ENCODE peak calls at places on chromosome 2, in nine cellular contexts. D is mesendoderm, Z is prostate gland, V is cardiac muscle cell, B is fibroblast of lung, P is endothelial cell of umbilical vein, S is pancreas, Y is small intestine, W is foreskin keratinocyte. A is an unnamed sample.
A peak's percentile ranks its signal among the peaks of the same experiment; 100 is the strongest.

GRCh38 chr2:160324161-160324768 is 124.2 kb upstream of the ITGB6 start:
- DNase-seq in S (peak; percentile 22), B (peak; percentile 77), Z (peak; percentile 33), V (peak; percentile 59), D (peak; percentile 35), Y (peak; percentile 54), P (peak; percentile 74), W (no peak), A (no peak)

GRCh38 chr2:8984855-8985254 is 18.6 kb downstream of the MBOAT2 start:
- DNase-seq in D (no peak), V (peak; percentile 14), Y (no peak), B (no peak), P (no peak), W (no peak), S (no peak), Z (no peak), A (no peak)

GRCh38 chr2:134515137-134515536 is 203.7 kb downstream of the TMEM163 start:
- DNase-seq in P (no peak), W (no peak), B (no peak), D (no peak), S (no peak), Y (no peak), Z (no peak), V (no peak), A (no peak)

GRCh38 chr2:23566236-23567142 is 181.5 kb downstream of the KLHL29 start:
- DNase-seq in B (no peak), W (no peak), P (peak; percentile 30), S (no peak), Y (peak; percentile 9), V (peak; percentile 19), D (peak; percentile 76), Z (no peak), A (no peak)

GRCh38 chr2:9714630-9715214 is 83.9 kb upstream of the YWHAQ start:
- DNase-seq in W (no peak), P (no peak), Y (no peak), V (peak; percentile 36), D (no peak), Z (no peak), B (no peak), S (no peak), A (no peak)

GRCh38 chr2:191010887-191011885 is 2.8 kb downstream of the STAT1 start:
- DNase-seq in V (no peak), P (no peak), D (no peak), S (no peak), W (no peak), Z (no peak), Y (no peak), B (no peak), A (no peak)

GRCh38 chr2:231387904-231388724 is 7.4 kb upstream of the B3GNT7 start:
- DNase-seq in V (peak; percentile 41), P (peak; percentile 39), B (peak; percentile 56), W (no peak), Z (no peak), Y (no peak), D (no peak), S (no peak), A (no peak)

GRCh38 chr2:206378835-206379234 is 64.5 kb upstream of the ADAM23 start:
- DNase-seq in S (no peak), W (peak; percentile 13), D (no peak), V (no peak), B (no peak), Z (no peak), P (no peak), Y (no peak), A (no peak)

GRCh38 chr2:20304411-20304810 is 46.2 kb downstream of the PUM2 start:
- DNase-seq in D (no peak), B (peak; percentile 77), V (no peak), S (no peak), P (no peak), Y (no peak), Z (no peak), W (peak; percentile 79), A (no peak)

GRCh38 chr2:126913881-126914495 is 15.3 kb downstream of the TEX51 start:
- DNase-seq in W (no peak), D (no peak), Y (no peak), V (no peak), Z (no peak), P (no peak), B (no peak), S (no peak), A (no peak)

GRCh38 chr2:24207359-24207758 is 32.5 kb downstream of the FAM228A start:
- DNase-seq in D (no peak), B (no peak), Z (no peak), V (no peak), Y (no peak), W (no peak), S (no peak), P (no peak), A (no peak)

GRCh38 chr2:239791727-239792648 is 233.2 kb downstream of the NDUFA10 start:
- DNase-seq in Y (no peak), W (no peak), D (no peak), V (no peak), S (no peak), Z (no peak), P (no peak), B (no peak), A (no peak)

GRCh38 chr2:100407108-100407507 is 10.4 kb downstream of the CHST10 start:
- DNase-seq in D (no peak), V (no peak), Y (no peak), Z (no peak), B (no peak), P (no peak), W (no peak), S (no peak), A (no peak)

GRCh38 chr2:44942304-44943030 is 965 bp downstream of the SIX3 start:
- DNase-seq in D (peak; percentile 66), W (no peak), Z (no peak), V (no peak), Y (no peak), S (no peak), B (no peak), P (peak; percentile 22), A (no peak)
- H3K27me3 ChIP-seq in D (peaks cover 45% of the 10 kb centered on the region), W (peaks cover 100% of the 10 kb centered on the region), Z (peaks cover 60% of the 10 kb centered on the region), V (peaks cover 100% of the 10 kb centered on the region), Y (peaks cover 70% of the 10 kb centered on the region), S (peaks cover 42% of the 10 kb centered on the region), B (peaks cover 87% of the 10 kb centered on the region), P (peaks cover 97% of the 10 kb centered on the region), A (peaks cover 58% of the 10 kb centered on the region)

DNA sequence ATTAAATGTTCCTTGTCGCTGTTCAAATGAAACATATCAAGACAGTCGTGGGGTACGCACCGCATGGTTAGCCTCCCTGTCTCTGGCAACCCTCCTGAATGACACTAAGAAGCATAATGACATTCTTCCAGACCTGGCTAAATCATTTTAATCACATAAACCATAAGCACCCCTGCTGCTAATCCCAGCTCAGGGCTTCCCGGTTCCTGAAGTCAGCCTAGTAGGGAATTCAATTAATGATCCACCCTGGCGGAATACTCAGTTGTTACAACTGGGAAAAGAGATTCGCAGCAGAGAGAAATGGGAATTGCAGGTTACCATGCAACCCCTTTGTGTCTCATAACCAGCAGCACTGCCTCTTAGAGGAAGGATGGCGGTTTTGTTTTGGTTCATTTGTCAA is 200.8 kb upstream of the AGAP1 start:
- DNase-seq in B (no peak), S (no peak), W (no peak), Z (no peak), P (no peak), Y (no peak), V (no peak), D (no peak), A (no peak)
- H3K27me3 ChIP-seq in B (no peaks in the 10 kb centered on the region), S (no peaks in the 10 kb centered on the region), W (peaks cover 2% of the 10 kb centered on the region), Z (no peaks in the 10 kb centered on the region), P (no peaks in the 10 kb centered on the region), Y (no peaks in the 10 kb centered on the region), V (no peaks in the 10 kb centered on the region), D (no peaks in the 10 kb centered on the region), A (no peaks in the 10 kb centered on the region)

DNA sequence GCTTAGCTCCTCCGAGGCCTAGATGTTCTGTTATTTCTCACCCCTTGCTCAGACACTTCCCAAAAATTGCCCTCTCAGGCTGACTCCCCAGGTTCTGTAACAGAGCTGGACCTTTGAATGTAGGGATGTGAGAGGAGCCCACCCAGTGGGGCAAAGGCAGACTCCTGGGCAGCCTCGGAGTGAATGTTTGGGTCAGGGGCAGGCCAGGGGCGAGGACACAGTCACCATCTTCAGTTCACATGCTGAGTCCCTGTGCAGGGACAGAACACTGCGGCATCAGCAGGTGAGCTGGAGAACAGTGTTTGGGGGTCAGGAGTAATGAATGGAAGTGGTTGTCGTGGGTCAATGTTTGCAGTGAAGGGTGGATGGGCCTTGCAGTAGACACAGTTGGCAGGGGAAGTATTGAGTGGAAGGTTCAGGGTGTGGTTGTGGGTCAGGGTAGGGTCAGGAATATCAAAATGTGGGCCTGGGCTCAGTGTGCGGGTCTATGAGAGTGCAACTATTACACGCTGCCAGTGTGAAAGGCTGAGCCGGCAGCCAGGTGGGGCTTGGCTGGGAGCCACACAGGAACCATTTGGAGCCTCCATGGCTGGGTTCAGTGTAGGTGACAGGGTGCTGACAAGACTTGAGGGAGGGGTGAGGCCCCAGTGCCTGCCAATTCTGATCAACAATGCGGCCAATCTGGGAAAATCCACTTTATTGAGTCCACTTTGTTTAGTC is 4.4 kb downstream of the IHH start:
- DNase-seq in D (no peak), Y (no peak), W (no peak), V (no peak), B (no peak), P (no peak), Z (no peak), S (peak; percentile 60), A (no peak)
- H3K27me3 ChIP-seq in D (peaks cover 46% of the 10 kb centered on the region), Y (peaks cover 25% of the 10 kb centered on the region), W (peaks cover 84% of the 10 kb centered on the region), V (peaks cover 99% of the 10 kb centered on the region), B (peaks cover 54% of the 10 kb centered on the region), P (peaks cover 50% of the 10 kb centered on the region), Z (no peaks in the 10 kb centered on the region), S (peaks cover 14% of the 10 kb centered on the region), A (peaks cover 48% of the 10 kb centered on the region)

GRCh38 chr2:216362730-216363129 is 9.6 kb downstream of the MARCHF4 start:
- DNase-seq in V (peak; percentile 16), P (peak; percentile 87), Z (no peak), Y (no peak), S (peak; percentile 35), D (no peak), B (peak; percentile 90), W (peak; percentile 96), A (no peak)

GRCh38 chr2:216366777-216367465 is 5.4 kb downstream of the MARCHF4 start:
- DNase-seq in V (peak; percentile 38), W (no peak), Z (no peak), P (no peak), D (no peak), B (peak; percentile 25), Y (no peak), S (no peak), A (no peak)

GRCh38 chr2:216369821-216370220 is 2.5 kb downstream of the MARCHF4 start:
- DNase-seq in B (no peak), P (no peak), S (no peak), V (no peak), Z (no peak), Y (no peak), W (no peak), D (no peak), A (no peak)

GRCh38 chr2:216363221-216363620 is 9.1 kb downstream of the MARCHF4 start:
- DNase-seq in S (no peak), P (no peak), V (no peak), Y (no peak), D (no peak), Z (no peak), W (peak; percentile 72), B (no peak), A (no peak)

DNA sequence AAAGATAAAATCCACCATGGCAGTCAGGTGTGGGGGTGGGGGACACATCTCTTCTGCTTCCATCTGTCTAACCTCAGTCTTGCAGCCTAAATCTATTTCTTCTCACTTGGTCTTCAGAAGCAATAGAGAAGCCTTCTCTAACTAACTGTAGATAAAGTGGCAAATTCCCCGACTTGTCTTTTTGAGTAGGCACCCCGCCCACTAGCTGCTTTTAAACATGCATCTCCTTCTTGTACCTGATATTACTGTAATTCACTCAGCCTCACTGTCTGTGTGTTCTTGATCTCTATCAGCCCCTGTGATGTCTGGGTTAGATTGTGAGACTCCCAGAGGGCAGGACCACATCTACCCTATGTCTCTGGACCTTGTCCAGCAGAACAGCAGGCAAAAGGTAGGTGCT is 6.8 kb downstream of the MARCHF4 start:
- DNase-seq in D (no peak), W (no peak), P (no peak), S (no peak), V (no peak), Z (no peak), B (no peak), Y (no peak), A (no peak)
- H3K27me3 ChIP-seq in D (no peaks in the 10 kb centered on the region), W (no peaks in the 10 kb centered on the region), P (no peaks in the 10 kb centered on the region), S (peaks cover 11% of the 10 kb centered on the region), V (peaks cover 25% of the 10 kb centered on the region), Z (peaks cover 2% of the 10 kb centered on the region), B (no peaks in the 10 kb centered on the region), Y (peaks cover 16% of the 10 kb centered on the region), A (no peaks in the 10 kb centered on the region)

A was measured in BJ.